ENCODE peak calls at places on chromosomes 5 and 9, in six cellular contexts. A is activated T-helper 1 cell treated with Interleukin-2 at 50 U/mL for 16 hours; D is stimulated activated CD4-positive, alpha-beta T cell treated with anti-CD3 and anti-CD28 coated beads, Interleukin-1b, Interleukin-23, amount 100 ng/mL, for 1 hour; I is left kidney; H is COR-L47; K is CD8-positive, alpha-beta T cell. Q is an unnamed sample.

GRCh38 chr9:135341612-135342169 is 137.9 kb upstream of the PPP1R26 start:
- DNase-seq in A (no peak), D (no peak), I (no peak), H (no peak), K (no peak), Q (no peak)

GRCh38 chr5:93604119-93604963 is 21.3 kb downstream of the NR2F1 start:
- DNase-seq in A (no peak), D (no peak), I (peak; percentile 81), H (no peak), K (no peak), Q (no peak)

GRCh38 chr5:72767289-72768010 is 49.0 kb upstream of the TNPO1 start:
- DNase-seq in A (no peak), D (no peak), I (peak; percentile 32), H (peak; percentile 88), K (no peak), Q (no peak)

GRCh38 chr5:40678021-40678939 is 1.4 kb upstream of the PTGER4 start:
- DNase-seq in A (no peak), D (no peak), I (no peak), H (no peak), K (no peak), Q (no peak)

GRCh38 chr9:22731786-22732185 is 285.2 kb downstream of the DMRTA1 start:
- DNase-seq in A (no peak), D (no peak), I (no peak), H (no peak), K (no peak), Q (no peak)

GRCh38 chr9:2583308-2584013 is 38.1 kb upstream of the VLDLR start:
- DNase-seq in A (no peak), D (no peak), I (no peak), H (no peak), K (no peak), Q (no peak)

GRCh38 chr5:132776077-132776931 is 735 bp downstream of the SEPTIN8 start:
- DNase-seq in A (no peak), D (no peak), I (peak; percentile 83), H (peak; percentile 62), K (no peak), Q (no peak)

GRCh38 chr9:116574027-116574679 is 113.0 kb upstream of the TRIM32 start:
- DNase-seq in A (no peak), D (no peak), I (peak; percentile 11), H (no peak), K (no peak), Q (no peak)

GRCh38 chr9:127021664-127022337 is 100.6 kb downstream of the ANGPTL2 start:
- DNase-seq in A (no peak), D (no peak), I (peak; percentile 80), H (no peak), K (no peak), Q (no peak)

GRCh38 chr9:25681270-25681669 is 3.0 kb upstream of the TUSC1 start:
- DNase-seq in A (no peak), D (no peak), I (no peak), H (no peak), K (no peak), Q (no peak)

GRCh38 chr5:14816999-14817761 is 54.4 kb downstream of the ANKH start:
- DNase-seq in A (no peak), D (no peak), I (no peak), H (no peak), K (no peak), Q (no peak)

GRCh38 chr9:107388890-107389289 is 100.7 kb downstream of the KLF4 start:
- DNase-seq in A (no peak), D (no peak), I (no peak), H (no peak), K (no peak), Q (no peak)

GRCh38 chr5:1727571-1727970 is 72.1 kb downstream of the MRPL36 start:
- DNase-seq in A (no peak), D (no peak), I (no peak), H (no peak), K (no peak), Q (no peak)

GRCh38 chr9:71249729-71250317 is 128.4 kb upstream of the TRPM3 start:
- DNase-seq in A (no peak), D (no peak), I (peak; percentile 88), H (peak; percentile 68), K (no peak), Q (no peak)

GRCh38 chr5:112772095-112772494 is 34.4 kb downstream of the APC start:
- DNase-seq in A (no peak), D (no peak), I (no peak), H (no peak), K (no peak), Q (no peak)

GRCh38 chr5:1666221-1666620 is 133.4 kb downstream of the MRPL36 start:
- DNase-seq in A (no peak), D (no peak), I (no peak), H (no peak), K (no peak), Q (no peak)

GRCh38 chr9:14313378-14313940 is 482 bp downstream of the NFIB start:
- DNase-seq in A (no peak), D (no peak), I (peak; percentile 81), H (peak; percentile 25), K (no peak), Q (no peak)

GRCh38 chr9:27703591-27703990 is 130.3 kb upstream of the C9orf72 start:
- DNase-seq in A (no peak), D (no peak), I (no peak), H (no peak), K (no peak), Q (no peak)

GRCh38 chr5:148620696-148621095 is 33.6 kb downstream of the HTR4 start:
- DNase-seq in A (no peak), D (no peak), I (no peak), H (no peak), K (no peak), Q (no peak)

GRCh38 chr9:78030553-78031270 is 899 bp downstream of the GNAQ start:
- DNase-seq in A (peak; percentile 39), D (no peak), I (peak; percentile 88), H (peak; percentile 53), K (peak; percentile 53), Q (peak; percentile 52)

GRCh38 chr5:58786904-58787303 is 204.0 kb downstream of the RAB3C start:
- DNase-seq in A (no peak), D (no peak), I (no peak), H (no peak), K (no peak), Q (no peak)

GRCh38 chr5:61178702-61179101 is 16.4 kb upstream of the SMIM15 start:
- DNase-seq in A (no peak), D (no peak), I (peak; percentile 27), H (no peak), K (no peak), Q (no peak)

GRCh38 chr5:146753618-146754123 is 124.9 kb downstream of the PPP2R2B start:
- DNase-seq in A (no peak), D (no peak), I (no peak), H (peak; percentile 42), K (no peak), Q (no peak)

GRCh38 chr5:34455096-34455495 is 201.0 kb upstream of the RAI14 start:
- DNase-seq in A (no peak), D (no peak), I (no peak), H (no peak), K (no peak), Q (no peak)

GRCh38 chr5:127410906-127411780 is 106.3 kb upstream of the PRRC1 start:
- DNase-seq in A (no peak), D (no peak), I (no peak), H (no peak), K (no peak), Q (no peak)

GRCh38 chr5:9395736-9396135 is 150.1 kb downstream of the SEMA5A start:
- DNase-seq in A (no peak), D (no peak), I (peak; percentile 32), H (no peak), K (no peak), Q (no peak)

GRCh38 chr5:103389846-103390245 is 131.3 kb downstream of the MACIR start:
- DNase-seq in A (no peak), D (no peak), I (peak; percentile 35), H (no peak), K (no peak), Q (no peak)

GRCh38 chr5:148569948-148570347 is 84.4 kb downstream of the HTR4 start:
- DNase-seq in A (no peak), D (no peak), I (no peak), H (no peak), K (no peak), Q (no peak)

GRCh38 chr9:15354713-15355112 is 47.7 kb upstream of the TTC39B start:
- DNase-seq in A (no peak), D (no peak), I (no peak), H (no peak), K (no peak), Q (no peak)

GRCh38 chr5:33425334-33425733 is 15.4 kb upstream of the TARS1 start:
- DNase-seq in A (no peak), D (no peak), I (no peak), H (no peak), K (no peak), Q (no peak)

GRCh38 chr5:98581416-98581999 is 192.0 kb upstream of the RGMB start:
- DNase-seq in A (no peak), D (no peak), I (no peak), H (no peak), K (no peak), Q (no peak)

GRCh38 chr9:137836831-137837241 is 40.7 kb upstream of the CACNA1B start:
- DNase-seq in A (no peak), D (no peak), I (peak; percentile 10), H (no peak), K (no peak), Q (no peak)

GRCh38 chr9:83140061-83140460 is 77.1 kb upstream of the RASEF start:
- DNase-seq in A (no peak), D (no peak), I (no peak), H (no peak), K (no peak), Q (no peak)

GRCh38 chr5:153659337-153659736 is 168.9 kb downstream of the GRIA1 start:
- DNase-seq in A (no peak), D (no peak), I (no peak), H (no peak), K (no peak), Q (no peak)

GRCh38 chr9:73183917-73184861 is 32.5 kb downstream of the ANXA1 start:
- DNase-seq in A (no peak), D (no peak), I (peak; percentile 59), H (peak; percentile 16), K (no peak), Q (no peak)

GRCh38 chr9:99416007-99416406 is 193.9 kb downstream of the SEC61B start:
- DNase-seq in A (no peak), D (no peak), I (peak; percentile 18), H (no peak), K (no peak), Q (no peak)

GRCh38 chr9:135053133-135053532 is 34.3 kb upstream of the OLFM1 start:
- DNase-seq in A (no peak), D (no peak), I (no peak), H (no peak), K (no peak), Q (no peak)

GRCh38 chr5:109830955-109831502 is 141.3 kb downstream of the MAN2A1 start:
- DNase-seq in A (no peak), D (no peak), I (no peak), H (no peak), K (no peak), Q (no peak)

GRCh38 chr5:32507738-32508434 is 63.3 kb upstream of the ZFR start:
- DNase-seq in A (no peak), D (no peak), I (no peak), H (no peak), K (no peak), Q (no peak)

Q was measured in T-helper 17 cell.